ENCODE peak calls at places on chromosomes 7 and 10, in nine cellular contexts. F, N, Q, M, Z, O, J, W and L are unnamed samples.

GRCh38 chr7:129829677-129830631 is 122.8 kb downstream of the UBE2H start:
- DNase-seq in F (peak; percentile 94), N (peak; percentile 66), Q (peak; percentile 60), M (peak; percentile 65), Z (peak; percentile 86), O (peak; percentile 44), J (peak; percentile 58), W (peak; percentile 72), L (no peak)

GRCh38 chr10:65751896-65752295 is 1173.9 kb upstream of the LRRTM3 start:
- DNase-seq in F (no peak), N (no peak), Q (no peak), M (no peak), Z (no peak), O (no peak), J (no peak), W (no peak), L (no peak)

GRCh38 chr10:16386855-16387254 is 50.0 kb upstream of the PTER start:
- DNase-seq in F (no peak), N (no peak), Q (no peak), M (no peak), Z (no peak), O (no peak), J (no peak), W (no peak), L (no peak)

GRCh38 chr10:130369645-130370381 is 233.6 kb downstream of the GLRX3 start:
- DNase-seq in F (no peak), N (no peak), Q (no peak), M (no peak), Z (no peak), O (no peak), J (no peak), W (no peak), L (peak; percentile 53)

GRCh38 chr7:133854739-133855138 is 272.4 kb upstream of the LRGUK start:
- DNase-seq in F (peak; percentile 76), N (no peak), Q (no peak), M (no peak), Z (peak; percentile 69), O (peak; percentile 11), J (no peak), W (no peak), L (no peak)

GRCh38 chr10:31959461-31960173 is 31.0 kb upstream of the ARHGAP12 start:
- DNase-seq in F (no peak), N (no peak), Q (no peak), M (no peak), Z (no peak), O (no peak), J (no peak), W (no peak), L (no peak)

GRCh38 chr7:135510603-135511183 is 791 bp upstream of the CNOT4 start:
- DNase-seq in F (no peak), N (no peak), Q (peak; percentile 30), M (no peak), Z (peak; percentile 38), O (no peak), J (no peak), W (no peak), L (no peak)

GRCh38 chr10:131577786-131578471 is 266.4 kb upstream of the TCERG1L start:
- DNase-seq in F (no peak), N (no peak), Q (peak; percentile 10), M (no peak), Z (no peak), O (no peak), J (no peak), W (no peak), L (peak; percentile 44)

DNA sequence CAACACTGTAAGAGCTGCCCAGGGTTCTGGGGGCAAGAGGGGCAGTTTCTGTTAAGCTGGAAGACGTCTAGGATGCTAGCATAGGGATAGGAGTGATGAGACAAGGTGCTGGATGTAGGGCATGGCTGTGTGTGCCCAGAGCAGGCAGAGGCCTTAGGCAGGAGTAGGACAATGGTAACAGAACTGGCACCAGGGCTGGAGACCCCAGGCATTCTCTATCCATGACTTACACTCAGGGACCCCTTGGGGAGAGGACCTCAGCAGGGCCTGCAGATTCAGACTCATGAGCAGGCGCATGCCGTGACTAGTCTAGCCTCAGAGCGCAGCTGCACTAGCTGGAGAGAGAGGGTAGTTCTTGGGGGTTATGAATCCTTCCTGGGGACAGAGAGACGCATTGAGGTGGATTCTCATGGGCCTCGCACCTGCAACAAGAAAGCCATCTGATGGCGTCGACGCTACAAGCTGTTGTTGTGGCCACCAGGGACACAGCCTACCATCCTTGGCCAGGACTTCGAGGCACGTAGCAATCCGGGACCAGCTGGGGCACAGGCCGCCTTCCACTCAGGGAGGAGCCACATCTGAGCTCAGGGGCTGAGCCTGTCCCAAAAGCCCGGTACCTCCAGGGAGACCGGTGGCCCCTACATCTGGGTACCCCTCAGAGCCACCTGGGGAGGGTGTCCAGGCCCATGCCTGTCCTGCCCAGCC is 474.1 kb downstream of the PTPRN2 start:
- DNase-seq in F (no peak), N (peak; percentile 64), Q (no peak), M (no peak), Z (no peak), O (no peak), J (no peak), W (no peak), L (no peak)
- H3K9me3 ChIP-seq in F (peaks cover 14% of the 10 kb centered on the region), N (peaks cover 15% of the 10 kb centered on the region), Q (no peaks in the 10 kb centered on the region), M (peaks cover 17% of the 10 kb centered on the region), Z (peaks cover 12% of the 10 kb centered on the region), O (no peaks in the 10 kb centered on the region), J (peaks cover 27% of the 10 kb centered on the region), W (no peaks in the 10 kb centered on the region), L (peaks cover 25% of the 10 kb centered on the region)

GRCh38 chr7:73578342-73579124 is at the start of gene TBL2:
- DNase-seq in F (peak; percentile 100), N (peak; percentile 100), Q (peak; percentile 99), M (peak; percentile 100), Z (peak; percentile 99), O (peak; percentile 98), J (peak; percentile 99), W (peak; percentile 99), L (peak; percentile 99)
- H3K27me3 ChIP-seq in F (no peaks in the 10 kb centered on the region), N (no peaks in the 10 kb centered on the region), Q (no peaks in the 10 kb centered on the region), M (no peaks in the 10 kb centered on the region), Z (no peaks in the 10 kb centered on the region), O (no peaks in the 10 kb centered on the region), J (no peaks in the 10 kb centered on the region), W (no peaks in the 10 kb centered on the region), L (no peaks in the 10 kb centered on the region)

DNA sequence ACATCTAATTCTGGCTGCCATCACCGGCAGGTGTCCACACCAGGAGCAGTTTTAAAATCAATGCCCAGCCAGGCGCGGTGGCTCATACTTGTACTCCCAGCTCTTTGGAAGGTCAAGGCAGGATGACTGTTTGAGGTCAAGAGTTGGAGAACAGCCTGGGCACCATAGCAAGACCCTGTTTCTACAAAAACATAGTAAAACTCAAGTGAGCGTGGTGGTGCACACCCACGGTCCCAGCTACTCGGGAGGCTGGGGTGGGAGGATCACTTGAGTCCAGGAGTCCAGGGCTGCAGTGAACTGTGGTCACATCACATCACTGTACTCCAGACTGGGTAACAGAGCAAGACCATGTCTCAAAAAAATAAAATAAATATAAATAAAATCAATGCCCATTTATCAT is 193.1 kb downstream of the FAM107B start:
- DNase-seq in F (no peak), N (no peak), Q (no peak), M (no peak), Z (no peak), O (no peak), J (no peak), W (no peak), L (no peak)
- H3K27ac ChIP-seq in F (no peak overlapping the region), N (no peak overlapping the region), Q (no peak overlapping the region), M (no peak overlapping the region), Z (no peak overlapping the region), O (no peak overlapping the region), J (no peak overlapping the region), W (no peak overlapping the region), L (no peak overlapping the region)

DNA sequence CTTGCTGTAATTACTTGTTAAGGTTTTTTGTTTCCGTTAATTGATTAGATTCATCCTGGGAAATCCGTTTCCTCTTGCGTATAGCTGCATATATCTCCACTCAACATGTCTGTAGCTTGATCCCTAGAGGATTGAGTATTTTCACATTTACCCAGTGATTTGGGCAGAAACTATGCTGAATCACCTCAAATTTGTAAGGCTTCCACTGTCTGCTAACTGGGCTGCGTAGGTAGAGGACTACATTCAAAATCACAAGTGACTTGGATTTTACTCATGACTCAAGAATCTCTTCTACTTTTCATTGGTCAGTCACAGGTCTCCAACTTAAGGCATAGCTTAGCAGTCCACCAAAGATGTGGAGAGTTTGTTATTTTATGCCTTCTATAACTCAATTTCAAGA is 141.8 kb downstream of the POLR1F start:
- DNase-seq in F (no peak), N (no peak), Q (no peak), M (no peak), Z (no peak), O (no peak), J (no peak), W (no peak), L (no peak)
- H3K9me3 ChIP-seq in F (no peaks in the 10 kb centered on the region), N (no peaks in the 10 kb centered on the region), Q (no peaks in the 10 kb centered on the region), M (no peaks in the 10 kb centered on the region), Z (no peaks in the 10 kb centered on the region), O (no peaks in the 10 kb centered on the region), J (no peaks in the 10 kb centered on the region), W (no peaks in the 10 kb centered on the region), L (no peaks in the 10 kb centered on the region)

GRCh38 chr10:49691588-49691987 is 12.1 kb downstream of the C10orf53 start:
- DNase-seq in F (no peak), N (no peak), Q (no peak), M (no peak), Z (no peak), O (no peak), J (no peak), W (no peak), L (no peak)

GRCh38 chr10:49690673-49691356 is 11.4 kb downstream of the C10orf53 start:
- DNase-seq in F (no peak), N (no peak), Q (no peak), M (no peak), Z (no peak), O (no peak), J (no peak), W (no peak), L (no peak)

GRCh38 chr10:49698679-49699078 is 19.2 kb downstream of the C10orf53 start:
- DNase-seq in F (no peak), N (no peak), Q (no peak), M (no peak), Z (no peak), O (no peak), J (no peak), W (no peak), L (no peak)

GRCh38 chr10:49696311-49696710 is 16.9 kb downstream of the C10orf53 start:
- DNase-seq in F (no peak), N (no peak), Q (no peak), M (no peak), Z (no peak), O (no peak), J (no peak), W (no peak), L (no peak)

DNA sequence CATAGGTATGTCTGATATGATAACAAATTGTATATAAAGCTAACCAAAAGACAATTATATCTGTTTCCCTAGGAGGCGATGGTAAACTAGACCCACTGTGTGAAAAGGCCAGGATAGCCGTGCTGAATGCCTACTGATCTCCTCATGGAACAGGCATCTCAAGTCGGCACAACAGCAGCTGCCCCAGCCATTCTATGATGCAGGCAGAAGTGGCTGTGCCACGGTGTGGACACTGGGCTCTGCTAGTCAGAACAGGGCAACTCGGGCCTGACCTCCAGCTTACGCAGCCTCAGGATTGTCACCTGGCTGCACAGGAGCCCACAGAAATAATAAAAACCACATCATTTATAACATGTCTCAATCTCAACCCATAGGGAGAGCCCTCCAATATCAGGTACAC is 15.0 kb downstream of the C10orf53 start:
- DNase-seq in F (no peak), N (no peak), Q (no peak), M (no peak), Z (no peak), O (no peak), J (no peak), W (no peak), L (no peak)
- H3K27me3 ChIP-seq in F (no peaks in the 10 kb centered on the region), N (no peaks in the 10 kb centered on the region), Q (peaks cover 3% of the 10 kb centered on the region), M (peaks cover 20% of the 10 kb centered on the region), Z (peaks cover 95% of the 10 kb centered on the region), O (no peaks in the 10 kb centered on the region), J (peaks cover 34% of the 10 kb centered on the region), W (peaks cover 47% of the 10 kb centered on the region), L (peaks cover 21% of the 10 kb centered on the region)

GRCh38 chr7:141701489-141702046 is 398 bp downstream of the DENND11 start:
- DNase-seq in F (peak; percentile 75), N (peak; percentile 78), Q (peak; percentile 53), M (peak; percentile 59), Z (peak; percentile 40), O (peak; percentile 76), J (peak; percentile 62), W (peak; percentile 30), L (peak; percentile 74)
- H3K27ac ChIP-seq in F (no peak overlapping the region), N (peak overlapping the region; percentile 23), Q (peak overlapping the region; percentile 68), M (peak overlapping the region; percentile 87), Z (no peak overlapping the region), O (peak overlapping the region; percentile 90), J (peak overlapping the region; percentile 82), W (no peak overlapping the region), L (peak overlapping the region; percentile 84)